ENCODE peak calls at places on chromosomes 4 and X, in five cellular contexts. T is ureter, Q is upper lobe of left lung, B is NCI-H446 treated with DMSO at 0.1 percent for 48 hours, J is T follicular helper cell. K is an unnamed sample.

GRCh38 chr4:183905593-183906485 is 732 bp downstream of the STOX2 start:
- DNase-seq in B (no peak), Q (peak), T (no peak), J (no peak), K (peak)

GRCh38 chrX:856901-857300 is 226.3 kb downstream of the SHOX start:
- DNase-seq in T (no peak), Q (no peak), J (no peak), B (no peak), K (no peak)

GRCh38 chr4:6560416-6561172 is 14.4 kb upstream of the MAN2B2 start:
- DNase-seq in T (no peak), B (no peak), J (no peak), Q (peak), K (peak)

GRCh38 chr4:31667701-31668100 is 947.5 kb downstream of the PCDH7 start:
- DNase-seq in Q (no peak), T (no peak), B (no peak), J (no peak), K (no peak)

GRCh38 chr4:169200361-169201030 is 70.3 kb downstream of the SH3RF1 start:
- DNase-seq in J (no peak), Q (no peak), B (no peak), T (no peak), K (no peak)

GRCh38 chr4:17030543-17030942 is 132.1 kb upstream of the LDB2 start:
- DNase-seq in Q (no peak), B (no peak), J (no peak), T (no peak), K (peak)

GRCh38 chrX:133607419-133608348 is 192.4 kb upstream of the GPC4 start:
- DNase-seq in Q (no peak), T (no peak), J (no peak), B (no peak), K (no peak)

GRCh38 chr4:82984459-82984858 is 26.2 kb downstream of the LIN54 start:
- DNase-seq in B (no peak), T (no peak), Q (no peak), J (no peak), K (no peak)

GRCh38 chr4:76420901-76421581 is at the start of gene CCDC158:
- DNase-seq in Q (peak), T (no peak), B (no peak), J (no peak), K (no peak)

GRCh38 chrX:40094900-40095587 is 2.7 kb downstream of the BCOR start:
- DNase-seq in Q (no peak), B (no peak), T (no peak), J (no peak), K (peak)

GRCh38 chr4:70601422-70602039 is 9.5 kb downstream of the AMBN start:
- DNase-seq in T (peak), B (peak), J (peak), Q (no peak), K (no peak)

GRCh38 chr4:150257338-150257737 is 179.1 kb downstream of the DCLK2 start:
- DNase-seq in T (no peak), Q (no peak), B (no peak), J (no peak), K (no peak)

GRCh38 chr4:124486423-124486822 is 226.1 kb downstream of the ANKRD50 start:
- DNase-seq in B (no peak), T (no peak), Q (no peak), J (no peak), K (no peak)